ENCODE peak calls at places on chromosome 18, in five cellular contexts. O, U, D, M and H are unnamed samples.

GRCh38 chr18:34339155-34339554 is 114.4 kb upstream of the NOL4 start:
- DNase-seq in O (no peak), U (no peak), D (no peak), M (no peak), H (no peak)

GRCh38 chr18:75211002-75211621 is 515 bp downstream of the TSHZ1 start:
- DNase-seq in O (peak), U (peak), D (no peak), M (no peak), H (no peak)

GRCh38 chr18:73199151-73199550 is 331.4 kb upstream of the NETO1 start:
- DNase-seq in O (no peak), U (no peak), D (no peak), M (no peak), H (no peak)

GRCh38 chr18:55579888-55580287 is 8.1 kb downstream of the TCF4 start:
- DNase-seq in O (no peak), U (no peak), D (no peak), M (no peak), H (no peak)

GRCh38 chr18:54392621-54393023 is 34.9 kb downstream of the C18orf54 start:
- DNase-seq in O (no peak), U (no peak), D (peak), M (no peak), H (no peak)

GRCh38 chr18:79987566-79987965 is 797 bp downstream of the TXNL4A start:
- DNase-seq in O (no peak), U (no peak), D (no peak), M (no peak), H (no peak)

GRCh38 chr18:13538630-13539029 is 187.7 kb downstream of the FAM210A start:
- DNase-seq in O (no peak), U (no peak), D (no peak), M (no peak), H (no peak)

GRCh38 chr18:55790296-55790695 is 202.3 kb upstream of the TCF4 start:
- DNase-seq in O (no peak), U (no peak), D (peak), M (peak), H (no peak)

GRCh38 chr18:61912476-61912875 is 19.7 kb upstream of the RNF152 start:
- DNase-seq in O (no peak), U (no peak), D (no peak), M (no peak), H (no peak)

GRCh38 chr18:46424898-46425297 is 232.1 kb downstream of the LOXHD1 start:
- DNase-seq in O (no peak), U (no peak), D (no peak), M (no peak), H (no peak)